ENCODE peak calls at places on chromosomes 16 and 17, in ten cellular contexts. One of them, this sample, is unnamed.

GRCh38 chr17:66426397-66427033 is 124.1 kb downstream of the PRKCA start:
- DNase-seq in endodermal cell: peak
- DNase-seq in A673: peak
- DNase-seq in uterus: no peak
- DNase-seq in adipocyte: no peak
- DNase-seq in astrocyte of the spinal cord: no peak
- DNase-seq in GM12865: peak
- DNase-seq in fibroblast of villous mesenchyme: peak
- DNase-seq in Karpas-422: peak
- DNase-seq in BJ: no peak
- DNase-seq in this sample: no peak

GRCh38 chr16:11239644-11240632 is 16.1 kb downstream of the SOCS1 start:
- DNase-seq in adipocyte: no peak
- DNase-seq in astrocyte of the spinal cord: no peak
- DNase-seq in fibroblast of villous mesenchyme: no peak
- DNase-seq in uterus: no peak
- DNase-seq in Karpas-422: no peak
- DNase-seq in endodermal cell: no peak
- DNase-seq in GM12865: no peak
- DNase-seq in A673: no peak
- DNase-seq in BJ: no peak
- DNase-seq in this sample: no peak

GRCh38 chr17:61338000-61338864 is 61.4 kb upstream of the TBX2 start:
- DNase-seq in uterus: no peak
- DNase-seq in adipocyte: peak
- DNase-seq in endodermal cell: no peak
- DNase-seq in fibroblast of villous mesenchyme: peak
- DNase-seq in BJ: peak
- DNase-seq in A673: no peak
- DNase-seq in GM12865: no peak
- DNase-seq in Karpas-422: no peak
- DNase-seq in astrocyte of the spinal cord: peak
- DNase-seq in this sample: peak

GRCh38 chr17:6328279-6328678 is 106.6 kb downstream of the AIPL1 start:
- DNase-seq in uterus: no peak
- DNase-seq in GM12865: peak
- DNase-seq in adipocyte: no peak
- DNase-seq in fibroblast of villous mesenchyme: no peak
- DNase-seq in endodermal cell: no peak
- DNase-seq in Karpas-422: peak
- DNase-seq in A673: peak
- DNase-seq in astrocyte of the spinal cord: no peak
- DNase-seq in BJ: no peak
- DNase-seq in this sample: no peak

GRCh38 chr17:3935825-3936355 is 19.6 kb upstream of the P2RX1 start:
- DNase-seq in GM12865: no peak
- DNase-seq in endodermal cell: no peak
- DNase-seq in A673: no peak
- DNase-seq in fibroblast of villous mesenchyme: peak
- DNase-seq in BJ: no peak
- DNase-seq in Karpas-422: no peak
- DNase-seq in adipocyte: peak
- DNase-seq in uterus: no peak
- DNase-seq in astrocyte of the spinal cord: peak
- DNase-seq in this sample: peak

GRCh38 chr17:71127416-71127815 is 958.1 kb downstream of the KCNJ2 start:
- DNase-seq in BJ: no peak
- DNase-seq in uterus: no peak
- DNase-seq in A673: no peak
- DNase-seq in Karpas-422: no peak
- DNase-seq in endodermal cell: no peak
- DNase-seq in GM12865: no peak
- DNase-seq in astrocyte of the spinal cord: no peak
- DNase-seq in fibroblast of villous mesenchyme: peak
- DNase-seq in adipocyte: no peak
- DNase-seq in this sample: no peak

GRCh38 chr16:7867831-7868230 is 535.2 kb downstream of the RBFOX1 start:
- DNase-seq in BJ: no peak
- DNase-seq in uterus: no peak
- DNase-seq in A673: no peak
- DNase-seq in Karpas-422: no peak
- DNase-seq in endodermal cell: no peak
- DNase-seq in fibroblast of villous mesenchyme: no peak
- DNase-seq in GM12865: no peak
- DNase-seq in astrocyte of the spinal cord: no peak
- DNase-seq in adipocyte: no peak
- DNase-seq in this sample: no peak

GRCh38 chr16:57233944-57234706 is 10.9 kb upstream of the ARL2BP start:
- DNase-seq in adipocyte: no peak
- DNase-seq in uterus: no peak
- DNase-seq in endodermal cell: no peak
- DNase-seq in BJ: no peak
- DNase-seq in fibroblast of villous mesenchyme: no peak
- DNase-seq in GM12865: no peak
- DNase-seq in Karpas-422: no peak
- DNase-seq in A673: no peak
- DNase-seq in astrocyte of the spinal cord: no peak
- DNase-seq in this sample: no peak

GRCh38 chr17:78168906-78169793 is 769 bp downstream of the SYNGR2 start:
- DNase-seq in uterus: peak
- DNase-seq in Karpas-422: no peak
- DNase-seq in GM12865: peak
- DNase-seq in BJ: no peak
- DNase-seq in endodermal cell: peak
- DNase-seq in A673: peak
- DNase-seq in astrocyte of the spinal cord: peak
- DNase-seq in adipocyte: peak
- DNase-seq in fibroblast of villous mesenchyme: peak
- DNase-seq in this sample: peak

GRCh38 chr16:58487566-58488351 is 12.2 kb upstream of the NDRG4 start:
- DNase-seq in Karpas-422: peak
- DNase-seq in GM12865: peak
- DNase-seq in uterus: peak
- DNase-seq in A673: peak
- DNase-seq in fibroblast of villous mesenchyme: peak
- DNase-seq in endodermal cell: peak
- DNase-seq in BJ: no peak
- DNase-seq in astrocyte of the spinal cord: peak
- DNase-seq in adipocyte: peak
- DNase-seq in this sample: peak

GRCh38 chr17:44256671-44257070 is 11.3 kb downstream of the SLC4A1 start:
- DNase-seq in BJ: no peak
- DNase-seq in astrocyte of the spinal cord: no peak
- DNase-seq in Karpas-422: no peak
- DNase-seq in A673: no peak
- DNase-seq in uterus: no peak
- DNase-seq in adipocyte: no peak
- DNase-seq in endodermal cell: no peak
- DNase-seq in GM12865: no peak
- DNase-seq in fibroblast of villous mesenchyme: no peak
- DNase-seq in this sample: no peak

GRCh38 chr16:30740364-30741251 is 7.6 kb upstream of the PHKG2 start:
- DNase-seq in uterus: peak
- DNase-seq in Karpas-422: no peak
- DNase-seq in A673: no peak
- DNase-seq in fibroblast of villous mesenchyme: peak
- DNase-seq in astrocyte of the spinal cord: peak
- DNase-seq in endodermal cell: peak
- DNase-seq in BJ: peak
- DNase-seq in GM12865: no peak
- DNase-seq in adipocyte: peak
- DNase-seq in this sample: peak

GRCh38 chr17:752620-753219 is 656 bp upstream of the GEMIN4 start:
- DNase-seq in BJ: no peak
- DNase-seq in endodermal cell: peak
- DNase-seq in Karpas-422: no peak
- DNase-seq in astrocyte of the spinal cord: peak
- DNase-seq in GM12865: peak
- DNase-seq in fibroblast of villous mesenchyme: peak
- DNase-seq in A673: peak
- DNase-seq in adipocyte: no peak
- DNase-seq in uterus: peak
- DNase-seq in this sample: peak

GRCh38 chr17:68396795-68397536 is 60.3 kb downstream of the WIPI1 start:
- DNase-seq in endodermal cell: peak
- DNase-seq in fibroblast of villous mesenchyme: no peak
- DNase-seq in adipocyte: no peak
- DNase-seq in BJ: no peak
- DNase-seq in astrocyte of the spinal cord: no peak
- DNase-seq in A673: no peak
- DNase-seq in Karpas-422: no peak
- DNase-seq in uterus: no peak
- DNase-seq in GM12865: no peak
- DNase-seq in this sample: no peak

GRCh38 chr17:51461578-51462004 is 201.2 kb downstream of the UTP18 start:
- DNase-seq in adipocyte: peak
- DNase-seq in GM12865: peak
- DNase-seq in fibroblast of villous mesenchyme: peak
- DNase-seq in endodermal cell: peak
- DNase-seq in BJ: no peak
- DNase-seq in uterus: no peak
- DNase-seq in A673: peak
- DNase-seq in astrocyte of the spinal cord: peak
- DNase-seq in Karpas-422: peak
- DNase-seq in this sample: peak

GRCh38 chr17:52419256-52419655 is 260.7 kb upstream of the CA10 start:
- DNase-seq in A673: no peak
- DNase-seq in adipocyte: no peak
- DNase-seq in uterus: no peak
- DNase-seq in endodermal cell: no peak
- DNase-seq in fibroblast of villous mesenchyme: no peak
- DNase-seq in BJ: no peak
- DNase-seq in Karpas-422: no peak
- DNase-seq in astrocyte of the spinal cord: peak
- DNase-seq in GM12865: no peak
- DNase-seq in this sample: no peak

GRCh38 chr16:59058261-59058660 is 324.1 kb upstream of the GOT2 start:
- DNase-seq in uterus: no peak
- DNase-seq in fibroblast of villous mesenchyme: no peak
- DNase-seq in GM12865: no peak
- DNase-seq in endodermal cell: no peak
- DNase-seq in astrocyte of the spinal cord: no peak
- DNase-seq in Karpas-422: no peak
- DNase-seq in BJ: no peak
- DNase-seq in A673: no peak
- DNase-seq in adipocyte: no peak
- DNase-seq in this sample: no peak

DNA sequence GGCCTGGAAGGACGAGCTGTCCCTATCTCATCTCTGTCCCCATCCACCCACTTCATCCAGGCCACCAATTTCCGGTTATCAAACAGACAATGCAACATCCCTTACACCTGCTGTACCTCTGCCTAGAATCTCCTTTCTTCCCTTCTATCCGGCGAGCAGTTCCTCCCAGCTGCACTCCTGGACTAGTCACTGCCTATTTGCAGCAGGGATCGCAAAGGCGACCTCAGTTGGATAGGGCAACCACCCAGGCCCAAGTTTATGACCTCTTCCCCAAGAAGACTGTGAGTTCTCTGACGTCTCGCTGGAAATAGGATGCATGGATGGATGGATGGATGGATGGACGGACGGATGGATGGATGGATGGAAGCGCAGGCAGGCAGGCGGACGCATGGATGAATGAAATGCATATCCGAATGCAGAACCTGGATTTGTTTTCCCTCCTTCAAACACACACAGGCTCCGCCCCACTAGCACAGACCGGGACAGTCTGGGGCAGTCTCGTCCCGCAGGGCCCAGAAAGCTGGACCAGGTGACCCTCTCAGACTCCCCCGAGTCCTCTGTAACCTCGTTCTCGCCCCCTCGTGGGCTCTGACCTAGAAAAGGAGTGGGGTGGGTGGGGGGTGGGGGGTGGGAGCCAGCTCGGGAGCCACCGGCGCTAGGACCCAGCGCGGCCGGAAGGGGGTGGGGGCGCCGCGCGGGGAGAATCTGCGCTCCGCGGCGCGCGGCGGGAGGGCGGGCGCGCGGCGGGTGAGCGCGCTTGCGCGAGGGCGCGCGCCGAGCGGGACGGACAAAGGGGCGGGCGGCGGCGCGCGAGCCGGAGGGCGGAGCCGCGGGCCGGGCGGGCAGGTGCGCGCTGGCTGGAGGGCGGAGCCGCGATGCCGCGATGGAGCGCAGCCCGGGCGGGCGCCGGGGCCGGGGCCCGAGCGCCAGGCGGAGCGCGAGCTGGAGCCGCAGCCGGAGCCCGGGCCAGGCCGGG is at the start of gene SBK1:
- DNase-seq in Karpas-422: peak
- DNase-seq in endodermal cell: peak
- DNase-seq in adipocyte: peak
- DNase-seq in A673: peak
- DNase-seq in GM12865: peak
- DNase-seq in fibroblast of villous mesenchyme: peak
- DNase-seq in uterus: peak
- DNase-seq in astrocyte of the spinal cord: peak
- DNase-seq in BJ: no peak
- DNase-seq in this sample: peak
- H3K4me3 ChIP-seq in Karpas-422: peak
- H3K4me3 ChIP-seq in endodermal cell: peak
- H3K4me3 ChIP-seq in adipocyte: peak
- H3K4me3 ChIP-seq in A673: peak
- H3K4me3 ChIP-seq in GM12865: peak
- H3K4me3 ChIP-seq in fibroblast of villous mesenchyme: peak
- H3K4me3 ChIP-seq in uterus: peak
- H3K4me3 ChIP-seq in astrocyte of the spinal cord: peak
- H3K4me3 ChIP-seq in BJ: peak
- H3K4me3 ChIP-seq in this sample: peak

GRCh38 chr16:67249762-67250327 is 1.1 kb downstream of the SLC9A5 start:
- DNase-seq in fibroblast of villous mesenchyme: no peak
- DNase-seq in A673: no peak
- DNase-seq in BJ: no peak
- DNase-seq in adipocyte: no peak
- DNase-seq in Karpas-422: peak
- DNase-seq in endodermal cell: no peak
- DNase-seq in GM12865: no peak
- DNase-seq in astrocyte of the spinal cord: no peak
- DNase-seq in uterus: no peak
- DNase-seq in this sample: no peak
- H3K4me3 ChIP-seq in fibroblast of villous mesenchyme: peak
- H3K4me3 ChIP-seq in A673: no peak
- H3K4me3 ChIP-seq in BJ: peak
- H3K4me3 ChIP-seq in adipocyte: peak
- H3K4me3 ChIP-seq in Karpas-422: peak
- H3K4me3 ChIP-seq in endodermal cell: peak
- H3K4me3 ChIP-seq in GM12865: peak
- H3K4me3 ChIP-seq in astrocyte of the spinal cord: peak
- H3K4me3 ChIP-seq in uterus: no peak
- H3K4me3 ChIP-seq in this sample: peak

GRCh38 chr17:45935710-45936509 is 41.6 kb downstream of the MAPT start:
- DNase-seq in BJ: no peak
- DNase-seq in GM12865: no peak
- DNase-seq in endodermal cell: no peak
- DNase-seq in A673: no peak
- DNase-seq in astrocyte of the spinal cord: no peak
- DNase-seq in adipocyte: no peak
- DNase-seq in uterus: no peak
- DNase-seq in Karpas-422: no peak
- DNase-seq in fibroblast of villous mesenchyme: no peak
- DNase-seq in this sample: no peak
- H3K4me3 ChIP-seq in BJ: no peak
- H3K4me3 ChIP-seq in GM12865: no peak
- H3K4me3 ChIP-seq in endodermal cell: no peak
- H3K4me3 ChIP-seq in A673: no peak
- H3K4me3 ChIP-seq in astrocyte of the spinal cord: no peak
- H3K4me3 ChIP-seq in adipocyte: no peak
- H3K4me3 ChIP-seq in uterus: no peak
- H3K4me3 ChIP-seq in Karpas-422: no peak
- H3K4me3 ChIP-seq in fibroblast of villous mesenchyme: no peak
- H3K4me3 ChIP-seq in this sample: no peak

GRCh38 chr17:7651097-7651958 is 602 bp downstream of the ATP1B2 start:
- DNase-seq in uterus: no peak
- DNase-seq in adipocyte: peak
- DNase-seq in A673: no peak
- DNase-seq in GM12865: no peak
- DNase-seq in astrocyte of the spinal cord: no peak
- DNase-seq in fibroblast of villous mesenchyme: no peak
- DNase-seq in endodermal cell: no peak
- DNase-seq in Karpas-422: peak
- DNase-seq in BJ: no peak
- DNase-seq in this sample: no peak
- H3K4me3 ChIP-seq in uterus: peak
- H3K4me3 ChIP-seq in adipocyte: peak
- H3K4me3 ChIP-seq in A673: peak
- H3K4me3 ChIP-seq in GM12865: peak
- H3K4me3 ChIP-seq in astrocyte of the spinal cord: peak
- H3K4me3 ChIP-seq in fibroblast of villous mesenchyme: peak
- H3K4me3 ChIP-seq in endodermal cell: peak
- H3K4me3 ChIP-seq in Karpas-422: peak
- H3K4me3 ChIP-seq in BJ: peak
- H3K4me3 ChIP-seq in this sample: no peak

This sample was measured in AG10803.